ENCODE peak calls at places on chromosomes 3 and 15, in ten cellular contexts. J is stimulated activated CD4-positive, alpha-beta T cell treated with anti-CD3 and anti-CD28 coated beads, Interleukin-15, amount 100 ng/mL, for 24 hours; A is MM.1S; Q is uterus; K is D341Med; H is HEK293T; B is brain microvascular endothelial cell; P is stimulated activated CD8-positive, alpha-beta memory T cell treated with anti-CD3 and anti-CD28 coated beads, Interleukin-4, amount 100 ng/mL, for 4 hours; E is fibroblast of pulmonary artery; S is NCI-H1092. T is an unnamed sample.

GRCh38 chr3:18295171-18295920 is 129.8 kb downstream of the SATB1 start:
- DNase-seq in J (peak), S (no peak), K (peak), P (no peak), H (peak), Q (no peak), A (peak), E (peak), B (peak), T (no peak)

GRCh38 chr3:122800031-122800430 is 5.2 kb downstream of the SLC49A4 start:
- DNase-seq in B (no peak), P (no peak), Q (no peak), J (no peak), H (no peak), S (no peak), E (no peak), A (no peak), K (no peak), T (no peak)

GRCh38 chr3:180277036-180277435 is 240.3 kb upstream of the PEX5L start:
- DNase-seq in K (no peak), S (no peak), B (no peak), P (no peak), E (no peak), H (no peak), A (no peak), J (no peak), Q (no peak), T (no peak)

GRCh38 chr15:52184721-52185120 is 6.5 kb downstream of the GNB5 start:
- DNase-seq in J (no peak), K (no peak), E (no peak), S (no peak), H (no peak), P (no peak), B (no peak), A (no peak), Q (no peak), T (no peak)

GRCh38 chr15:66369773-66370651 is 13.5 kb upstream of the TIPIN start:
- DNase-seq in P (no peak), E (peak), J (peak), H (no peak), S (no peak), Q (no peak), K (peak), B (no peak), A (peak), T (peak)

GRCh38 chr3:39150803-39151631 is 2.4 kb downstream of the CSRNP1 start:
- DNase-seq in K (peak), P (peak), J (peak), H (no peak), Q (peak), B (peak), E (peak), S (no peak), A (peak), T (no peak)

GRCh38 chr15:49082960-49083359 is 36.7 kb upstream of the SECISBP2L start:
- DNase-seq in J (no peak), B (peak), K (no peak), A (no peak), S (no peak), H (no peak), Q (no peak), E (peak), P (no peak), T (no peak)

GRCh38 chr3:59540241-59540640 is 490.4 kb upstream of the CFAP20DC start:
- DNase-seq in B (peak), Q (no peak), A (no peak), P (no peak), S (no peak), K (no peak), H (no peak), E (peak), J (no peak), T (no peak)

GRCh38 chr3:182671942-182672341 is 121.4 kb upstream of the ATP11B start:
- DNase-seq in J (no peak), S (no peak), K (no peak), E (peak), A (no peak), H (no peak), B (peak), Q (no peak), P (no peak), T (peak)

GRCh38 chr15:67823371-67824156 is 1.7 kb upstream of the SKOR1 start:
- DNase-seq in Q (no peak), S (no peak), B (no peak), K (peak), J (peak), P (no peak), E (no peak), A (no peak), H (peak), T (peak)

GRCh38 chr3:34037263-34037662 is 238.8 kb downstream of the PDCD6IP start:
- DNase-seq in K (no peak), J (no peak), Q (no peak), B (no peak), S (no peak), E (no peak), P (no peak), H (no peak), A (no peak), T (no peak)

GRCh38 chr3:59717679-59718205 is 667.9 kb upstream of the CFAP20DC start:
- DNase-seq in K (no peak), E (no peak), A (no peak), J (no peak), P (no peak), B (no peak), Q (no peak), S (no peak), H (no peak), T (no peak)